ENCODE peak calls at places on chromosome X, in five cellular contexts. One of them, this sample, is unnamed.

GRCh38 chrX:13119386-13119785 is 75.0 kb upstream of the FAM9C start:
- DNase-seq in upper lobe of right lung: no peak
- DNase-seq in left ventricle myocardium superior: no peak
- DNase-seq in NCI-H1048: no peak
- DNase-seq in T-cell: no peak
- DNase-seq in this sample: no peak

GRCh38 chrX:118745570-118745969 is 18.2 kb downstream of the IL13RA1 start:
- DNase-seq in upper lobe of right lung: no peak
- DNase-seq in left ventricle myocardium superior: no peak
- DNase-seq in NCI-H1048: no peak
- DNase-seq in T-cell: no peak
- DNase-seq in this sample: no peak

GRCh38 chrX:72258174-72258573 is 18.9 kb downstream of the RPS4X start:
- DNase-seq in upper lobe of right lung: no peak
- DNase-seq in left ventricle myocardium superior: no peak
- DNase-seq in NCI-H1048: no peak
- DNase-seq in T-cell: no peak
- DNase-seq in this sample: no peak

GRCh38 chrX:136694491-136695087 is 46.6 kb downstream of the CD40LG start:
- DNase-seq in upper lobe of right lung: no peak
- DNase-seq in left ventricle myocardium superior: no peak
- DNase-seq in NCI-H1048: peak; percentile 84
- DNase-seq in T-cell: peak; percentile 38
- DNase-seq in this sample: no peak

GRCh38 chrX:155313766-155314165 is 20.6 kb downstream of the CLIC2 start:
- DNase-seq in upper lobe of right lung: no peak
- DNase-seq in left ventricle myocardium superior: no peak
- DNase-seq in NCI-H1048: no peak
- DNase-seq in T-cell: no peak
- DNase-seq in this sample: no peak

GRCh38 chrX:74521961-74522833 is 92.2 kb downstream of the RLIM start:
- DNase-seq in upper lobe of right lung: no peak
- DNase-seq in left ventricle myocardium superior: no peak
- DNase-seq in NCI-H1048: no peak
- DNase-seq in T-cell: no peak
- DNase-seq in this sample: no peak

GRCh38 chrX:65587616-65588526 is 53.3 kb upstream of the LAS1L start:
- DNase-seq in upper lobe of right lung: peak; percentile 80
- DNase-seq in left ventricle myocardium superior: peak; percentile 85
- DNase-seq in NCI-H1048: no peak
- DNase-seq in T-cell: no peak
- DNase-seq in this sample: peak; percentile 95

GRCh38 chrX:57985951-57986350 is 75.7 kb upstream of the ZXDA start:
- DNase-seq in upper lobe of right lung: no peak
- DNase-seq in left ventricle myocardium superior: no peak
- DNase-seq in NCI-H1048: no peak
- DNase-seq in T-cell: no peak
- DNase-seq in this sample: no peak

GRCh38 chrX:84907324-84907946 is 96.2 kb upstream of the APOOL start:
- DNase-seq in upper lobe of right lung: no peak
- DNase-seq in left ventricle myocardium superior: no peak
- DNase-seq in NCI-H1048: no peak
- DNase-seq in T-cell: no peak
- DNase-seq in this sample: no peak

GRCh38 chrX:7941390-7942042 is 14.3 kb upstream of the PNPLA4 start:
- DNase-seq in upper lobe of right lung: no peak
- DNase-seq in left ventricle myocardium superior: no peak
- DNase-seq in NCI-H1048: no peak
- DNase-seq in T-cell: no peak
- DNase-seq in this sample: no peak

GRCh38 chrX:132692066-132692465 is 203.2 kb upstream of the MBNL3 start:
- DNase-seq in upper lobe of right lung: no peak
- DNase-seq in left ventricle myocardium superior: peak; percentile 13
- DNase-seq in NCI-H1048: no peak
- DNase-seq in T-cell: no peak
- DNase-seq in this sample: no peak

GRCh38 chrX:107766470-107767140 is 9.0 kb downstream of the TSC22D3 start:
- DNase-seq in upper lobe of right lung: no peak
- DNase-seq in left ventricle myocardium superior: peak; percentile 75
- DNase-seq in NCI-H1048: no peak
- DNase-seq in T-cell: no peak
- DNase-seq in this sample: peak; percentile 84

GRCh38 chrX:69126642-69127041 is 38.6 kb downstream of the PJA1 start:
- DNase-seq in upper lobe of right lung: no peak
- DNase-seq in left ventricle myocardium superior: no peak
- DNase-seq in NCI-H1048: no peak
- DNase-seq in T-cell: no peak
- DNase-seq in this sample: no peak

GRCh38 chrX:4379071-4379470 is 665.6 kb upstream of the PRKX start:
- DNase-seq in upper lobe of right lung: no peak
- DNase-seq in left ventricle myocardium superior: no peak
- DNase-seq in NCI-H1048: no peak
- DNase-seq in T-cell: no peak
- DNase-seq in this sample: no peak

GRCh38 chrX:16487620-16488380 is 162.2 kb upstream of the S100G start:
- DNase-seq in upper lobe of right lung: no peak
- DNase-seq in left ventricle myocardium superior: no peak
- DNase-seq in NCI-H1048: no peak
- DNase-seq in T-cell: no peak
- DNase-seq in this sample: no peak

GRCh38 chrX:38236901-38237615 is 16.4 kb upstream of the SRPX start:
- DNase-seq in upper lobe of right lung: no peak
- DNase-seq in left ventricle myocardium superior: no peak
- DNase-seq in NCI-H1048: no peak
- DNase-seq in T-cell: no peak
- DNase-seq in this sample: no peak

GRCh38 chrX:154142386-154142785 is 1.7 kb upstream of the OPN1LW start:
- DNase-seq in upper lobe of right lung: no peak
- DNase-seq in left ventricle myocardium superior: no peak
- DNase-seq in NCI-H1048: no peak
- DNase-seq in T-cell: no peak
- DNase-seq in this sample: no peak

GRCh38 chrX:63746278-63746677 is 38.7 kb downstream of the ARHGEF9 start:
- DNase-seq in upper lobe of right lung: no peak
- DNase-seq in left ventricle myocardium superior: no peak
- DNase-seq in NCI-H1048: no peak
- DNase-seq in T-cell: peak; percentile 10
- DNase-seq in this sample: no peak

GRCh38 chrX:107777536-107777832 is at the start of gene NCBP2L:
- DNase-seq in upper lobe of right lung: no peak
- DNase-seq in left ventricle myocardium superior: no peak
- DNase-seq in NCI-H1048: no peak
- DNase-seq in T-cell: no peak
- DNase-seq in this sample: no peak

GRCh38 chrX:11435568-11435967 is 142.4 kb downstream of the AMELX start:
- DNase-seq in upper lobe of right lung: no peak
- DNase-seq in left ventricle myocardium superior: no peak
- DNase-seq in NCI-H1048: no peak
- DNase-seq in T-cell: no peak
- DNase-seq in this sample: no peak

GRCh38 chrX:104172121-104172520 is 5.9 kb downstream of the FAM199X start:
- DNase-seq in upper lobe of right lung: no peak
- DNase-seq in left ventricle myocardium superior: no peak
- DNase-seq in NCI-H1048: no peak
- DNase-seq in T-cell: no peak
- DNase-seq in this sample: no peak

GRCh38 chrX:22164770-22165388 is 107.8 kb upstream of the CBLL2 start:
- DNase-seq in upper lobe of right lung: no peak
- DNase-seq in left ventricle myocardium superior: no peak
- DNase-seq in NCI-H1048: no peak
- DNase-seq in T-cell: no peak
- DNase-seq in this sample: no peak

GRCh38 chrX:115898382-115899001 is 272.1 kb upstream of the AGTR2 start:
- DNase-seq in upper lobe of right lung: no peak
- DNase-seq in left ventricle myocardium superior: no peak
- DNase-seq in NCI-H1048: no peak
- DNase-seq in T-cell: no peak
- DNase-seq in this sample: peak; percentile 85

GRCh38 chrX:9515464-9515863 is 50.6 kb downstream of the TBL1X start:
- DNase-seq in upper lobe of right lung: no peak
- DNase-seq in left ventricle myocardium superior: no peak
- DNase-seq in NCI-H1048: no peak
- DNase-seq in T-cell: no peak
- DNase-seq in this sample: no peak

GRCh38 chrX:65582450-65583082 is 48.0 kb upstream of the LAS1L start:
- DNase-seq in upper lobe of right lung: no peak
- DNase-seq in left ventricle myocardium superior: no peak
- DNase-seq in NCI-H1048: no peak
- DNase-seq in T-cell: no peak
- DNase-seq in this sample: no peak

GRCh38 chrX:19595036-19595435 is 79.7 kb upstream of the MAP3K15 start:
- DNase-seq in upper lobe of right lung: no peak
- DNase-seq in left ventricle myocardium superior: no peak
- DNase-seq in NCI-H1048: no peak
- DNase-seq in T-cell: no peak
- DNase-seq in this sample: no peak

GRCh38 chrX:47991263-47992092 is 12.3 kb downstream of the ZNF182 start:
- DNase-seq in upper lobe of right lung: no peak
- DNase-seq in left ventricle myocardium superior: no peak
- DNase-seq in NCI-H1048: no peak
- DNase-seq in T-cell: no peak
- DNase-seq in this sample: no peak

This sample was measured in posterior vena cava.